ENCODE peak calls at places on chromosomes 16 and 17, in ten cellular contexts. D is HEK293T; T is NCI-H1436; V is NCI-H1092 treated with DMSO at 0.1 percent for 48 hours; K is NCI-H510A treated with DMSO at 0.1 percent for 48 hours; H is SW480; C is stimulated activated naive B cell treated with anti-CD40 and anti-IgM and Interleukin-4, amounts not matched to agents 10 μg/mL and 1 μg/mL and 100 μg/mL, for 72 hours; L is RKO; B is HTR-8/SVneo; R is EL. W is an unnamed sample.
A peak's percentile ranks its signal among the peaks of the same experiment; 100 is the strongest.

GRCh38 chr17:76527430-76528111 is 9.9 kb downstream of the CYGB start:
- DNase-seq in D (no peak), T (no peak), V (no peak), K (no peak), H (peak; percentile 83), C (peak; percentile 64), L (peak; percentile 42), B (peak; percentile 96), R (peak; percentile 82), W (peak; percentile 63)

GRCh38 chr16:57643166-57643813 is 14.9 kb downstream of the ADGRG1 start:
- DNase-seq in D (no peak), T (no peak), V (no peak), K (no peak), H (no peak), C (no peak), L (no peak), B (peak; percentile 57), R (peak; percentile 81), W (peak; percentile 46)

GRCh38 chr17:55691666-55692065 is 31.0 kb downstream of the TMEM100 start:
- DNase-seq in D (no peak), T (no peak), V (no peak), K (no peak), H (no peak), C (no peak), L (no peak), B (no peak), R (no peak), W (no peak)

GRCh38 chr16:53216798-53217197 is 162.0 kb downstream of the CHD9 start:
- DNase-seq in D (no peak), T (no peak), V (no peak), K (no peak), H (no peak), C (no peak), L (no peak), B (no peak), R (no peak), W (no peak)

GRCh38 chr16:1825864-1826690 is 548 bp downstream of the HAGH start:
- DNase-seq in D (peak; percentile 71), T (peak; percentile 56), V (peak; percentile 66), K (no peak), H (peak; percentile 50), C (peak; percentile 8), L (peak; percentile 82), B (peak; percentile 28), R (peak; percentile 54), W (peak; percentile 79)

GRCh38 chr17:74751210-74751529 is 2.7 kb downstream of the NHERF1 start:
- DNase-seq in D (no peak), T (no peak), V (no peak), K (no peak), H (no peak), C (no peak), L (no peak), B (no peak), R (no peak), W (no peak)

GRCh38 chr16:57744646-57744903 is 9.0 kb downstream of the KATNB1 start:
- DNase-seq in D (no peak), T (no peak), V (no peak), K (no peak), H (no peak), C (no peak), L (no peak), B (no peak), R (no peak), W (no peak)

GRCh38 chr17:28610372-28610771 is 3.6 kb downstream of the RSKR start:
- DNase-seq in D (no peak), T (no peak), V (no peak), K (no peak), H (no peak), C (no peak), L (no peak), B (no peak), R (no peak), W (no peak)

GRCh38 chr17:4772235-4772613 is 538 bp downstream of the TM4SF5 start:
- DNase-seq in D (no peak), T (no peak), V (peak; percentile 22), K (no peak), H (no peak), C (no peak), L (no peak), B (no peak), R (no peak), W (no peak)

GRCh38 chr17:76500745-76501017 is 542 bp downstream of the RHBDF2 start:
- DNase-seq in D (no peak), T (no peak), V (no peak), K (no peak), H (peak; percentile 30), C (no peak), L (no peak), B (no peak), R (no peak), W (no peak)

GRCh38 chr17:51015145-51015558 is 105.5 kb downstream of the SPAG9 start:
- DNase-seq in D (no peak), T (peak; percentile 29), V (peak; percentile 84), K (no peak), H (no peak), C (no peak), L (no peak), B (no peak), R (no peak), W (no peak)

GRCh38 chr16:49442805-49443204 is 69.2 kb downstream of the C16orf78 start:
- DNase-seq in D (no peak), T (no peak), V (peak; percentile 4), K (no peak), H (no peak), C (no peak), L (no peak), B (no peak), R (no peak), W (no peak)

GRCh38 chr16:17448640-17449638 is 21.8 kb downstream of the XYLT1 start:
- DNase-seq in D (no peak), T (no peak), V (peak; percentile 5), K (no peak), H (no peak), C (peak; percentile 47), L (no peak), B (no peak), R (no peak), W (no peak)

GRCh38 chr16:15928261-15929104 is 20.9 kb upstream of the ABCC1 start:
- DNase-seq in D (no peak), T (no peak), V (no peak), K (no peak), H (no peak), C (no peak), L (no peak), B (no peak), R (no peak), W (no peak)

GRCh38 chr16:81623365-81624102 is 155.6 kb upstream of the PLCG2 start:
- DNase-seq in D (no peak), T (peak; percentile 76), V (peak; percentile 74), K (peak; percentile 54), H (peak; percentile 41), C (no peak), L (peak; percentile 56), B (peak; percentile 49), R (peak; percentile 53), W (peak; percentile 58)

GRCh38 chr16:53991181-53992056 is 287.5 kb downstream of the FTO start:
- DNase-seq in D (peak; percentile 34), T (no peak), V (peak; percentile 85), K (peak; percentile 86), H (peak; percentile 2), C (no peak), L (no peak), B (no peak), R (no peak), W (peak; percentile 27)

GRCh38 chr17:28953444-28954118 is 2.3 kb upstream of the PHF12 start:
- DNase-seq in D (peak; percentile 45), T (peak; percentile 28), V (peak; percentile 26), K (peak; percentile 52), H (peak; percentile 27), C (peak; percentile 40), L (peak; percentile 48), B (peak; percentile 63), R (peak; percentile 41), W (peak; percentile 59)

GRCh38 chr16:64920211-64920610 is 201.7 kb downstream of the CDH11 start:
- DNase-seq in D (no peak), T (no peak), V (no peak), K (no peak), H (no peak), C (no peak), L (no peak), B (no peak), R (no peak), W (no peak)

GRCh38 chr17:81976332-81977210 is 858 bp upstream of the ASPSCR1 start:
- DNase-seq in D (no peak), T (peak; percentile 35), V (peak; percentile 41), K (peak; percentile 81), H (peak; percentile 92), C (no peak), L (peak; percentile 17), B (no peak), R (no peak), W (peak; percentile 29)

GRCh38 chr16:3689731-3690130 is 27.6 kb downstream of the TRAP1 start:
- DNase-seq in D (no peak), T (no peak), V (no peak), K (no peak), H (no peak), C (no peak), L (no peak), B (no peak), R (peak; percentile 28), W (no peak)

GRCh38 chr17:46157443-46158107 is 35.7 kb downstream of the KANSL1 start:
- DNase-seq in D (no peak), T (peak; percentile 29), V (no peak), K (no peak), H (no peak), C (no peak), L (no peak), B (no peak), R (peak; percentile 46), W (peak; percentile 33)

GRCh38 chr17:2610640-2611175 is 17.3 kb downstream of the PAFAH1B1 start:
- DNase-seq in D (no peak), T (no peak), V (no peak), K (no peak), H (no peak), C (no peak), L (peak; percentile 14), B (no peak), R (no peak), W (no peak)

GRCh38 chr16:3118204-3118790 is 5.9 kb downstream of the ZNF205 start:
- DNase-seq in D (no peak), T (no peak), V (no peak), K (no peak), H (no peak), C (no peak), L (no peak), B (no peak), R (no peak), W (peak; percentile 45)

GRCh38 chr16:720507-720989 is 398 bp upstream of the ANTKMT start:
- DNase-seq in D (no peak), T (no peak), V (no peak), K (no peak), H (no peak), C (peak; percentile 50), L (peak; percentile 78), B (peak; percentile 66), R (peak; percentile 88), W (no peak)

GRCh38 chr17:2421315-2422147 is 20.7 kb upstream of the MNT start:
- DNase-seq in D (no peak), T (peak; percentile 47), V (peak; percentile 12), K (peak; percentile 6), H (no peak), C (no peak), L (no peak), B (no peak), R (no peak), W (peak; percentile 64)